ENCODE peak calls at places on chromosomes 4 and X, in eight cellular contexts. V is AG09309; O is choroid plexus epithelial cell; D is astrocyte of the spinal cord; R is activated effector memory CD4-positive, alpha-beta T cell treated with anti-CD3 and anti-CD28 coated beads, Interleukin-2, amount 50 U/mL, for 16 hours; N is stimulated activated CD4-positive, alpha-beta T cell treated with anti-CD3 and anti-CD28 coated beads, Interleukin-4, amount 100 ng/mL, for 1 hour; X is T-helper 2 cell; S is cortex of kidney. T is an unnamed sample.

GRCh38 chr4:47145630-47146029 is 114.3 kb downstream of the GABRB1 start:
- DNase-seq in V (no peak), R (no peak), S (no peak), X (no peak), N (no peak), O (peak), D (peak), T (no peak)

GRCh38 chr4:11537846-11538245 is 109.2 kb upstream of the HS3ST1 start:
- DNase-seq in N (no peak), V (no peak), S (no peak), D (no peak), O (no peak), X (no peak), R (no peak), T (no peak)

GRCh38 chr4:188032583-188032982 is 37.0 kb downstream of the ZFP42 start:
- DNase-seq in D (no peak), X (no peak), O (no peak), V (no peak), S (no peak), R (no peak), N (no peak), T (no peak)

GRCh38 chr4:148204892-148205291 is 237.3 kb downstream of the NR3C2 start:
- DNase-seq in R (no peak), S (no peak), V (no peak), O (no peak), N (no peak), D (no peak), X (no peak), T (no peak)

GRCh38 chr4:70651864-70652506 is 14.3 kb downstream of the JCHAIN start:
- DNase-seq in V (peak), O (peak), X (no peak), R (no peak), D (peak), S (no peak), N (no peak), T (no peak)

GRCh38 chrX:134821370-134821769 is 163.1 kb upstream of the PLAC1 start:
- DNase-seq in O (peak), R (no peak), N (no peak), D (peak), X (no peak), S (no peak), V (no peak), T (no peak)

GRCh38 chr4:78645853-78646757 is 94.5 kb downstream of the ANXA3 start:
- DNase-seq in D (peak), S (no peak), V (peak), O (peak), X (no peak), N (no peak), R (no peak), T (no peak)

GRCh38 chrX:2715066-2715600 is 24.0 kb downstream of the CD99 start:
- DNase-seq in V (no peak), R (no peak), D (no peak), S (no peak), N (no peak), O (no peak), X (no peak), T (no peak)

GRCh38 chr4:123452585-123452984 is 56.0 kb downstream of the SPRY1 start:
- DNase-seq in D (peak), N (no peak), R (no peak), X (no peak), O (peak), V (peak), S (no peak), T (no peak)

GRCh38 chr4:110625593-110626292 is 2.9 kb upstream of the PITX2 start:
- DNase-seq in R (no peak), O (no peak), S (no peak), D (no peak), N (no peak), X (no peak), V (no peak), T (no peak)

GRCh38 chrX:6468716-6469115 is 66.2 kb downstream of the VCX3A start:
- DNase-seq in S (no peak), X (no peak), N (no peak), V (no peak), R (no peak), O (no peak), D (no peak), T (no peak)

GRCh38 chrX:41963348-41963747 is 40.0 kb upstream of the CASK start:
- DNase-seq in S (no peak), O (peak), R (no peak), D (no peak), V (no peak), N (no peak), X (no peak), T (no peak)

GRCh38 chrX:16022580-16023170 is 100.7 kb upstream of the GRPR start:
- DNase-seq in X (no peak), D (peak), V (no peak), R (no peak), O (no peak), N (no peak), S (no peak), T (no peak)

GRCh38 chr4:163544407-163545038 is 50.0 kb downstream of the TMA16 start:
- DNase-seq in S (no peak), O (peak), N (peak), V (no peak), X (peak), D (peak), R (peak), T (peak)

GRCh38 chr4:159188646-159189045 is 85.8 kb downstream of the RAPGEF2 start:
- DNase-seq in N (no peak), R (no peak), V (no peak), O (no peak), D (no peak), S (no peak), X (no peak), T (no peak)

GRCh38 chrX:38870386-38870895 is 69.2 kb downstream of the MID1IP1 start:
- DNase-seq in V (no peak), R (no peak), N (no peak), D (no peak), O (no peak), S (no peak), X (no peak), T (no peak)

GRCh38 chr4:37908488-37909343 is 17.8 kb downstream of the TBC1D1 start:
- DNase-seq in V (no peak), D (peak), R (no peak), N (no peak), X (no peak), S (no peak), O (peak), T (no peak)

GRCh38 chrX:10399152-10399741 is 221.1 kb downstream of the MID1 start:
- DNase-seq in X (no peak), S (no peak), R (no peak), D (no peak), N (no peak), O (no peak), V (no peak), T (no peak)

GRCh38 chrX:6292599-6292998 is 63.9 kb upstream of the NLGN4X start:
- DNase-seq in N (no peak), D (no peak), X (no peak), O (no peak), V (no peak), R (no peak), S (no peak), T (no peak)

GRCh38 chr4:186148335-186148975 is 42.9 kb upstream of the CYP4V2 start:
- DNase-seq in R (no peak), X (no peak), S (no peak), D (no peak), V (no peak), N (no peak), O (no peak), T (no peak)

GRCh38 chrX:39592776-39593175 is 505.0 kb downstream of the BCOR start:
- DNase-seq in X (no peak), O (peak), V (no peak), S (no peak), R (no peak), D (peak), N (no peak), T (no peak)

GRCh38 chr4:144705861-144706590 is 60.1 kb downstream of the HHIP start:
- DNase-seq in R (no peak), X (no peak), O (no peak), N (no peak), S (no peak), D (no peak), V (no peak), T (no peak)

GRCh38 chr4:37928896-37929537 is 31.2 kb upstream of the PTTG2 start:
- DNase-seq in N (no peak), O (no peak), R (no peak), S (no peak), X (peak), D (peak), V (peak), T (no peak)

GRCh38 chrX:24515447-24515846 is 50.4 kb downstream of the PDK3 start:
- DNase-seq in S (no peak), R (no peak), V (no peak), D (peak), N (no peak), O (peak), X (no peak), T (no peak)

GRCh38 chr4:113053883-113054282 is 4.4 kb downstream of the ANK2 start:
- DNase-seq in N (no peak), X (no peak), O (no peak), R (no peak), S (no peak), D (no peak), V (no peak), T (no peak)

GRCh38 chr4:156194896-156195295 is 241.2 kb upstream of the CTSO start:
- DNase-seq in D (no peak), X (no peak), S (no peak), N (no peak), R (no peak), O (no peak), V (no peak), T (no peak)

GRCh38 chr4:15714616-15715015 is 11.8 kb downstream of the BST1 start:
- DNase-seq in S (no peak), O (peak), V (no peak), D (peak), R (no peak), N (no peak), X (no peak), T (no peak)

GRCh38 chrX:139156356-139156755 is 374.2 kb upstream of the F9 start:
- DNase-seq in R (no peak), D (no peak), O (no peak), X (no peak), S (no peak), N (no peak), V (no peak), T (no peak)

GRCh38 chr4:83905952-83906351 is 370.0 kb downstream of the GPAT3 start:
- DNase-seq in R (no peak), X (no peak), N (no peak), V (no peak), S (no peak), D (no peak), O (no peak), T (no peak)

GRCh38 chr4:73620115-73620792 is at the start of gene RASSF6:
- DNase-seq in R (peak), N (no peak), X (no peak), V (no peak), D (no peak), S (no peak), O (peak), T (no peak)

GRCh38 chr4:119053245-119053644 is 82.4 kb upstream of the MYOZ2 start:
- DNase-seq in S (no peak), V (no peak), R (no peak), X (no peak), N (no peak), D (no peak), O (peak), T (no peak)

GRCh38 chr4:89617256-89617655 is 219.7 kb downstream of the SNCA start:
- DNase-seq in V (no peak), D (peak), S (no peak), N (no peak), R (no peak), O (peak), X (no peak), T (no peak)

GRCh38 chr4:107482546-107482945 is 237.5 kb downstream of the PAPSS1 start:
- DNase-seq in O (no peak), D (no peak), S (no peak), V (no peak), R (no peak), N (no peak), X (no peak), T (no peak)

GRCh38 chr4:89434364-89434988 is 126.9 kb upstream of the GPRIN3 start:
- DNase-seq in N (no peak), R (no peak), X (peak), V (peak), S (no peak), D (peak), O (peak), T (no peak)

T was measured in T-helper 17 cell.